ENCODE peak calls at places on chromosomes 7 and 10, in eight cellular contexts. One of them, this sample, is unnamed. For H3K4me1, the result is how much of the 10 kb centered on the place peaks cover.

GRCh38 chr7:51067757-51068156 is 248.9 kb downstream of the COBL start:
- DNase-seq in tibial nerve: peak
- DNase-seq in adrenal gland: peak
- DNase-seq in endothelial cell of umbilical vein: peak
- DNase-seq in stomach: peak
- DNase-seq in body of pancreas: peak
- DNase-seq in uterus: no peak
- DNase-seq in A549: peak
- DNase-seq in this sample: no peak

GRCh38 chr10:63286340-63286739 is 153.2 kb downstream of the NRBF2 start:
- DNase-seq in tibial nerve: no peak
- DNase-seq in adrenal gland: no peak
- DNase-seq in endothelial cell of umbilical vein: no peak
- DNase-seq in stomach: no peak
- DNase-seq in body of pancreas: no peak
- DNase-seq in uterus: no peak
- DNase-seq in A549: no peak
- DNase-seq in this sample: no peak

GRCh38 chr7:229184-229964 is 37.0 kb downstream of the FAM20C start:
- DNase-seq in tibial nerve: peak
- DNase-seq in adrenal gland: peak
- DNase-seq in endothelial cell of umbilical vein: no peak
- DNase-seq in stomach: peak
- DNase-seq in body of pancreas: peak
- DNase-seq in uterus: peak
- DNase-seq in A549: no peak
- DNase-seq in this sample: no peak

GRCh38 chr10:126500185-126500584 is 111.9 kb upstream of the ADAM12 start:
- DNase-seq in tibial nerve: no peak
- DNase-seq in adrenal gland: no peak
- DNase-seq in endothelial cell of umbilical vein: no peak
- DNase-seq in stomach: no peak
- DNase-seq in body of pancreas: no peak
- DNase-seq in uterus: no peak
- DNase-seq in A549: no peak
- DNase-seq in this sample: no peak

GRCh38 chr7:71682841-71683341 is 550.9 kb downstream of the GALNT17 start:
- DNase-seq in tibial nerve: no peak
- DNase-seq in adrenal gland: peak
- DNase-seq in endothelial cell of umbilical vein: no peak
- DNase-seq in stomach: no peak
- DNase-seq in body of pancreas: no peak
- DNase-seq in uterus: no peak
- DNase-seq in A549: no peak
- DNase-seq in this sample: no peak

GRCh38 chr7:120813089-120813488 is 44.9 kb downstream of the TSPAN12 start:
- DNase-seq in tibial nerve: no peak
- DNase-seq in adrenal gland: no peak
- DNase-seq in endothelial cell of umbilical vein: no peak
- DNase-seq in stomach: no peak
- DNase-seq in body of pancreas: no peak
- DNase-seq in uterus: no peak
- DNase-seq in A549: no peak
- DNase-seq in this sample: no peak

GRCh38 chr10:75507469-75507868 is 76.0 kb downstream of the LRMDA start:
- DNase-seq in tibial nerve: no peak
- DNase-seq in adrenal gland: no peak
- DNase-seq in endothelial cell of umbilical vein: no peak
- DNase-seq in stomach: no peak
- DNase-seq in body of pancreas: no peak
- DNase-seq in uterus: no peak
- DNase-seq in A549: no peak
- DNase-seq in this sample: no peak

GRCh38 chr10:61166065-61166464 is 222.1 kb upstream of the RHOBTB1 start:
- DNase-seq in tibial nerve: no peak
- DNase-seq in adrenal gland: no peak
- DNase-seq in endothelial cell of umbilical vein: no peak
- DNase-seq in stomach: no peak
- DNase-seq in body of pancreas: no peak
- DNase-seq in uterus: no peak
- DNase-seq in A549: no peak
- DNase-seq in this sample: no peak

GRCh38 chr10:12975906-12976305 is 25.6 kb downstream of the CCDC3 start:
- DNase-seq in tibial nerve: no peak
- DNase-seq in adrenal gland: no peak
- DNase-seq in endothelial cell of umbilical vein: no peak
- DNase-seq in stomach: no peak
- DNase-seq in body of pancreas: no peak
- DNase-seq in uterus: no peak
- DNase-seq in A549: no peak
- DNase-seq in this sample: no peak

GRCh38 chr7:91941450-91941849 is 788 bp downstream of the AKAP9 start:
- DNase-seq in tibial nerve: peak
- DNase-seq in adrenal gland: peak
- DNase-seq in endothelial cell of umbilical vein: peak
- DNase-seq in stomach: peak
- DNase-seq in body of pancreas: peak
- DNase-seq in uterus: no peak
- DNase-seq in A549: peak
- DNase-seq in this sample: no peak

GRCh38 chr7:73715648-73716317 is 3.7 kb downstream of the STX1A start:
- DNase-seq in tibial nerve: no peak
- DNase-seq in adrenal gland: peak
- DNase-seq in endothelial cell of umbilical vein: peak
- DNase-seq in stomach: peak
- DNase-seq in body of pancreas: peak
- DNase-seq in uterus: no peak
- DNase-seq in A549: peak
- DNase-seq in this sample: no peak

GRCh38 chr7:75637854-75638606 is 100.7 kb downstream of the HIP1 start:
- DNase-seq in tibial nerve: no peak
- DNase-seq in adrenal gland: no peak
- DNase-seq in endothelial cell of umbilical vein: no peak
- DNase-seq in stomach: no peak
- DNase-seq in body of pancreas: peak
- DNase-seq in uterus: no peak
- DNase-seq in A549: no peak
- DNase-seq in this sample: no peak

GRCh38 chr7:143279186-143280098 is 5.3 kb upstream of the TMEM139 start:
- DNase-seq in tibial nerve: peak
- DNase-seq in adrenal gland: no peak
- DNase-seq in endothelial cell of umbilical vein: peak
- DNase-seq in stomach: no peak
- DNase-seq in body of pancreas: no peak
- DNase-seq in uterus: no peak
- DNase-seq in A549: peak
- DNase-seq in this sample: no peak

GRCh38 chr10:73892314-73893080 is 18.1 kb upstream of the CAMK2G start:
- DNase-seq in tibial nerve: no peak
- DNase-seq in adrenal gland: no peak
- DNase-seq in endothelial cell of umbilical vein: no peak
- DNase-seq in stomach: no peak
- DNase-seq in body of pancreas: no peak
- DNase-seq in uterus: no peak
- DNase-seq in A549: peak
- DNase-seq in this sample: no peak

GRCh38 chr10:1532636-1533035 is 204.7 kb downstream of the ADARB2 start:
- DNase-seq in tibial nerve: no peak
- DNase-seq in adrenal gland: no peak
- DNase-seq in endothelial cell of umbilical vein: no peak
- DNase-seq in stomach: no peak
- DNase-seq in body of pancreas: no peak
- DNase-seq in uterus: no peak
- DNase-seq in A549: no peak
- DNase-seq in this sample: no peak

GRCh38 chr7:83808982-83809381 is 160.0 kb upstream of the SEMA3E start:
- DNase-seq in tibial nerve: no peak
- DNase-seq in adrenal gland: no peak
- DNase-seq in endothelial cell of umbilical vein: no peak
- DNase-seq in stomach: no peak
- DNase-seq in body of pancreas: no peak
- DNase-seq in uterus: no peak
- DNase-seq in A549: no peak
- DNase-seq in this sample: no peak

GRCh38 chr7:135755351-135755753 is 6.7 kb upstream of the FAM180A start:
- DNase-seq in tibial nerve: no peak
- DNase-seq in adrenal gland: no peak
- DNase-seq in endothelial cell of umbilical vein: no peak
- DNase-seq in stomach: no peak
- DNase-seq in body of pancreas: peak
- DNase-seq in uterus: peak
- DNase-seq in A549: no peak
- DNase-seq in this sample: no peak

GRCh38 chr7:18890134-18890533 is 227.3 kb downstream of the TWIST1 start:
- DNase-seq in tibial nerve: no peak
- DNase-seq in adrenal gland: no peak
- DNase-seq in endothelial cell of umbilical vein: peak
- DNase-seq in stomach: no peak
- DNase-seq in body of pancreas: no peak
- DNase-seq in uterus: no peak
- DNase-seq in A549: no peak
- DNase-seq in this sample: no peak

GRCh38 chr7:149725426-149725821 is 48.0 kb downstream of the ZNF467 start:
- DNase-seq in tibial nerve: peak
- DNase-seq in adrenal gland: peak
- DNase-seq in endothelial cell of umbilical vein: no peak
- DNase-seq in stomach: no peak
- DNase-seq in body of pancreas: no peak
- DNase-seq in uterus: no peak
- DNase-seq in A549: no peak
- DNase-seq in this sample: no peak

GRCh38 chr10:8060704-8061121 is 6.2 kb downstream of the GATA3 start:
- DNase-seq in tibial nerve: no peak
- DNase-seq in adrenal gland: no peak
- DNase-seq in endothelial cell of umbilical vein: peak
- DNase-seq in stomach: no peak
- DNase-seq in body of pancreas: no peak
- DNase-seq in uterus: no peak
- DNase-seq in A549: no peak
- DNase-seq in this sample: no peak

GRCh38 chr10:33214174-33214573 is 120.3 kb downstream of the NRP1 start:
- DNase-seq in tibial nerve: no peak
- DNase-seq in adrenal gland: no peak
- DNase-seq in endothelial cell of umbilical vein: peak
- DNase-seq in stomach: no peak
- DNase-seq in body of pancreas: no peak
- DNase-seq in uterus: no peak
- DNase-seq in A549: no peak
- DNase-seq in this sample: no peak
- H3K4me1 ChIP-seq in tibial nerve: under half
- H3K4me1 ChIP-seq in adrenal gland: under half
- H3K4me1 ChIP-seq in endothelial cell of umbilical vein: under half
- H3K4me1 ChIP-seq in stomach: under half
- H3K4me1 ChIP-seq in body of pancreas: under half
- H3K4me1 ChIP-seq in uterus: under half
- H3K4me1 ChIP-seq in A549: half or more
- H3K4me1 ChIP-seq in this sample: under half

GRCh38 chr10:71258446-71259145 is 46.2 kb downstream of the UNC5B start:
- DNase-seq in tibial nerve: no peak
- DNase-seq in adrenal gland: no peak
- DNase-seq in endothelial cell of umbilical vein: no peak
- DNase-seq in stomach: no peak
- DNase-seq in body of pancreas: no peak
- DNase-seq in uterus: no peak
- DNase-seq in A549: no peak
- DNase-seq in this sample: no peak
- TF ChIP-seq POLR2A in tibial nerve: no peak
- TF ChIP-seq POLR2A in adrenal gland: no peak
- TF ChIP-seq POLR2A in endothelial cell of umbilical vein: no peak
- TF ChIP-seq POLR2A in stomach: no peak
- TF ChIP-seq POLR2A in body of pancreas: no peak
- TF ChIP-seq POLR2A in uterus: no peak
- TF ChIP-seq POLR2A in A549: no peak
- TF ChIP-seq POLR2A in this sample: no peak

GRCh38 chr10:118046491-118047362 is at the start of gene RAB11FIP2:
- DNase-seq in tibial nerve: peak
- DNase-seq in adrenal gland: peak
- DNase-seq in endothelial cell of umbilical vein: peak
- DNase-seq in stomach: peak
- DNase-seq in body of pancreas: peak
- DNase-seq in uterus: peak
- DNase-seq in A549: peak
- DNase-seq in this sample: peak
- H3K4me1 ChIP-seq in tibial nerve: under half
- H3K4me1 ChIP-seq in adrenal gland: under half
- H3K4me1 ChIP-seq in endothelial cell of umbilical vein: under half
- H3K4me1 ChIP-seq in stomach: under half
- H3K4me1 ChIP-seq in body of pancreas: under half
- H3K4me1 ChIP-seq in uterus: under half
- H3K4me1 ChIP-seq in A549: under half
- H3K4me1 ChIP-seq in this sample: under half

GRCh38 chr10:79145174-79145483 is 76.4 kb downstream of the ZMIZ1 start:
- DNase-seq in tibial nerve: no peak
- DNase-seq in adrenal gland: no peak
- DNase-seq in endothelial cell of umbilical vein: no peak
- DNase-seq in stomach: no peak
- DNase-seq in body of pancreas: no peak
- DNase-seq in uterus: no peak
- DNase-seq in A549: no peak
- DNase-seq in this sample: no peak

GRCh38 chr10:79147796-79148451 is 79.2 kb downstream of the ZMIZ1 start:
- DNase-seq in tibial nerve: no peak
- DNase-seq in adrenal gland: no peak
- DNase-seq in endothelial cell of umbilical vein: no peak
- DNase-seq in stomach: no peak
- DNase-seq in body of pancreas: peak
- DNase-seq in uterus: no peak
- DNase-seq in A549: no peak
- DNase-seq in this sample: no peak

GRCh38 chr10:79147306-79147705 is 78.5 kb downstream of the ZMIZ1 start:
- DNase-seq in tibial nerve: no peak
- DNase-seq in adrenal gland: no peak
- DNase-seq in endothelial cell of umbilical vein: no peak
- DNase-seq in stomach: no peak
- DNase-seq in body of pancreas: no peak
- DNase-seq in uterus: no peak
- DNase-seq in A549: no peak
- DNase-seq in this sample: no peak

GRCh38 chr10:79145517-79146470 is 77.0 kb downstream of the ZMIZ1 start:
- DNase-seq in tibial nerve: no peak
- DNase-seq in adrenal gland: no peak
- DNase-seq in endothelial cell of umbilical vein: no peak
- DNase-seq in stomach: no peak
- DNase-seq in body of pancreas: no peak
- DNase-seq in uterus: no peak
- DNase-seq in A549: no peak
- DNase-seq in this sample: no peak

DNA sequence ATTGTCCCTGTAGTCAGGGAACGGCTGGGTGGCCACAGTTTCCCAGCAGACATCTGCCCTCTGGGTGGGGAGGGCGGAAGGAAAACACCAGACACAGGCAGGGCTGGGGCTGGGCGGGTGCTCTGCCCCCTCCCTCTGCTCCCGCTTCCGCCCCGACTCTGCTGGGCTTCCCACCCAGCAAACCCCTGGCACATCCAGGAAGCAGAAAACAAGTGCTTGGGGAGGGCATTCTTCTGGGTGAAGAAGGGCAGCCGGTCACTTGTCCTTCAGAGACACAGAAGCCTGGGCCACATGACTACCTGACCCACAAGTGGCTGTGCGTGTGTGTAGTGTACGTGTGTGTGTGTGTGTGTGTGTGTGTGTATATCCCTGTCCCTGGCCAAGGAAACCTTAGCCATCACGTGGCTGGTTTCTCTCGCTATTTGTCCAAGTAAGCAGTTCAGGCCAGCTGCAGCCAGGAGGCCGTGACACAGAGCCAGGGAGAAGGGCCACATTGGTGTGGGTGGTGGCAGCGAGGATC is 77.9 kb downstream of the ZMIZ1 start:
- DNase-seq in tibial nerve: peak
- DNase-seq in adrenal gland: peak
- DNase-seq in endothelial cell of umbilical vein: peak
- DNase-seq in stomach: peak
- DNase-seq in body of pancreas: peak
- DNase-seq in uterus: no peak
- DNase-seq in A549: no peak
- DNase-seq in this sample: no peak
- TF ChIP-seq POLR2A in tibial nerve: peak
- TF ChIP-seq POLR2A in adrenal gland: no peak
- TF ChIP-seq POLR2A in endothelial cell of umbilical vein: no peak
- TF ChIP-seq POLR2A in stomach: no peak
- TF ChIP-seq POLR2A in body of pancreas: no peak
- TF ChIP-seq POLR2A in uterus: no peak
- TF ChIP-seq POLR2A in A549: no peak
- TF ChIP-seq POLR2A in this sample: no peak